ENCODE peak calls at places on chromosomes 11 and 22, in eight cellular contexts. I is pancreas, V is HCT116, R is right lobe of liver, C is SK-N-SH, M is suprapubic skin, W is foreskin keratinocyte, T is HFFc6. B is an unnamed sample.

GRCh38 chr11:45635907-45636306 is 29.5 kb downstream of the CHST1 start:
- DNase-seq in I (no peak), V (no peak), R (no peak), C (no peak), M (no peak), W (no peak), T (no peak), B (no peak)

GRCh38 chr11:76856111-76856510 is 4.6 kb upstream of the ACER3 start:
- DNase-seq in I (no peak), V (no peak), R (no peak), C (no peak), M (no peak), W (no peak), T (no peak), B (no peak)

GRCh38 chr22:37260939-37261338 is 16.9 kb upstream of the RAC2 start:
- DNase-seq in I (no peak), V (peak), R (peak), C (peak), M (no peak), W (no peak), T (peak), B (peak)

GRCh38 chr11:69569306-69570200 is 71.4 kb upstream of the CCND1 start:
- DNase-seq in I (no peak), V (no peak), R (peak), C (no peak), M (peak), W (no peak), T (no peak), B (no peak)

GRCh38 chr11:66866420-66867010 is 9.7 kb downstream of the LRFN4 start:
- DNase-seq in I (no peak), V (no peak), R (no peak), C (no peak), M (no peak), W (no peak), T (no peak), B (no peak)

GRCh38 chr11:2838676-2839075 is 46.9 kb downstream of the CDKN1C start:
- DNase-seq in I (no peak), V (no peak), R (no peak), C (no peak), M (no peak), W (no peak), T (no peak), B (no peak)

GRCh38 chr22:17786435-17787158 is 12.3 kb upstream of the BID start:
- DNase-seq in I (no peak), V (no peak), R (peak), C (no peak), M (no peak), W (no peak), T (peak), B (no peak)

GRCh38 chr11:80388536-80388935 is 947.7 kb upstream of the TENM4 start:
- DNase-seq in I (no peak), V (no peak), R (no peak), C (no peak), M (no peak), W (no peak), T (no peak), B (no peak)

GRCh38 chr11:122197055-122197987 is 81.3 kb upstream of the BLID start:
- DNase-seq in I (no peak), V (peak), R (no peak), C (no peak), M (no peak), W (peak), T (peak), B (no peak)

GRCh38 chr11:15806217-15806616 is 550.1 kb downstream of the SOX6 start:
- DNase-seq in I (no peak), V (no peak), R (no peak), C (no peak), M (no peak), W (no peak), T (no peak), B (no peak)

GRCh38 chr22:18110944-18111758 is 542 bp downstream of the TUBA8 start:
- DNase-seq in I (no peak), V (no peak), R (no peak), C (no peak), M (no peak), W (no peak), T (no peak), B (no peak)

GRCh38 chr11:75705541-75705940 is 12.1 kb upstream of the MOGAT2 start:
- DNase-seq in I (no peak), V (no peak), R (no peak), C (no peak), M (no peak), W (peak), T (no peak), B (no peak)

GRCh38 chr11:119419246-119419645 is 3.7 kb downstream of the THY1 start:
- DNase-seq in I (no peak), V (no peak), R (no peak), C (no peak), M (no peak), W (no peak), T (no peak), B (no peak)

GRCh38 chr11:127496165-127496564 is 495.6 kb upstream of the KIRREL3 start:
- DNase-seq in I (no peak), V (no peak), R (no peak), C (no peak), M (no peak), W (no peak), T (no peak), B (no peak)

GRCh38 chr11:127492025-127492424 is 491.5 kb upstream of the KIRREL3 start:
- DNase-seq in I (no peak), V (no peak), R (no peak), C (no peak), M (no peak), W (no peak), T (no peak), B (no peak)

GRCh38 chr11:127490896-127491295 is 490.3 kb upstream of the KIRREL3 start:
- DNase-seq in I (no peak), V (no peak), R (no peak), C (no peak), M (no peak), W (no peak), T (no peak), B (no peak)

GRCh38 chr11:127491589-127491988 is 491.0 kb upstream of the KIRREL3 start:
- DNase-seq in I (no peak), V (no peak), R (no peak), C (no peak), M (no peak), W (no peak), T (no peak), B (no peak)

DNA sequence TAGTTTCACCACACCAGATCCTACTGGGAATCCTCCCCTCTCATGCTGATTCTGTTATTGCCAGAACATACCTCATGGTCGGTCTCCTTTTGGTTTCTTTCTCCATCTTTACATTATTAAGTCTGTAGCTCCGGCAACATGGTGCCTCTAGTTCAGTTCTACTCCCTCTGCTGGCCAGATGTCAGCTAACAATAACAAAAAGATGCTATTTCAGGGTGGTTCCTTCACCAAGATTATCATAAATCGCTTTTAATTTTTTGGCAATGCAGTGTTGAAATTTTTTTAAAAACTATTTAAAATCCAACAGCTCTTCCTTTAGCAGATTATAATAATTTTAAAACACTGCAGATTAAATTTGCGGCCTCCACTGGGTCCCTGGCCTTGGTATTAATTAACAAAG is 492.8 kb upstream of the KIRREL3 start:
- DNase-seq in I (no peak), V (no peak), R (no peak), C (peak), M (no peak), W (no peak), T (peak), B (no peak)
- TF ChIP-seq CTCF in I (no peak), V (no peak), R (peak), C (peak), M (no peak), W (peak), T (peak), B (peak)

GRCh38 chr11:63839508-63840355 is 822 bp downstream of the MARK2 start:
- DNase-seq in I (peak), V (no peak), R (peak), C (no peak), M (peak), W (no peak), T (no peak), B (no peak)
- TF ChIP-seq CTCF in I (no peak), V (no peak), R (no peak), C (no peak), M (no peak), W (no peak), T (no peak), B (no peak)

GRCh38 chr22:26377170-26377825 is 51.8 kb upstream of the ASPHD2 start:
- DNase-seq in I (no peak), V (no peak), R (no peak), C (no peak), M (no peak), W (no peak), T (no peak), B (no peak)
- TF ChIP-seq CTCF in I (no peak), V (no peak), R (no peak), C (no peak), M (no peak), W (peak), T (no peak), B (peak)

GRCh38 chr11:1761857-1762536 is 1.7 kb downstream of the CTSD start:
- DNase-seq in I (no peak), V (no peak), R (peak), C (no peak), M (no peak), W (no peak), T (no peak), B (peak)

GRCh38 chr11:1763336-1763795 is 361 bp downstream of the CTSD start:
- DNase-seq in I (no peak), V (no peak), R (no peak), C (peak), M (no peak), W (no peak), T (no peak), B (peak)

GRCh38 chr11:1762537-1763302 is 1.0 kb downstream of the CTSD start:
- DNase-seq in I (peak), V (peak), R (peak), C (no peak), M (no peak), W (no peak), T (no peak), B (peak)

GRCh38 chr11:1765871-1766718 is 2.4 kb upstream of the CTSD start:
- DNase-seq in I (peak), V (no peak), R (peak), C (no peak), M (peak), W (no peak), T (no peak), B (peak)

DNA sequence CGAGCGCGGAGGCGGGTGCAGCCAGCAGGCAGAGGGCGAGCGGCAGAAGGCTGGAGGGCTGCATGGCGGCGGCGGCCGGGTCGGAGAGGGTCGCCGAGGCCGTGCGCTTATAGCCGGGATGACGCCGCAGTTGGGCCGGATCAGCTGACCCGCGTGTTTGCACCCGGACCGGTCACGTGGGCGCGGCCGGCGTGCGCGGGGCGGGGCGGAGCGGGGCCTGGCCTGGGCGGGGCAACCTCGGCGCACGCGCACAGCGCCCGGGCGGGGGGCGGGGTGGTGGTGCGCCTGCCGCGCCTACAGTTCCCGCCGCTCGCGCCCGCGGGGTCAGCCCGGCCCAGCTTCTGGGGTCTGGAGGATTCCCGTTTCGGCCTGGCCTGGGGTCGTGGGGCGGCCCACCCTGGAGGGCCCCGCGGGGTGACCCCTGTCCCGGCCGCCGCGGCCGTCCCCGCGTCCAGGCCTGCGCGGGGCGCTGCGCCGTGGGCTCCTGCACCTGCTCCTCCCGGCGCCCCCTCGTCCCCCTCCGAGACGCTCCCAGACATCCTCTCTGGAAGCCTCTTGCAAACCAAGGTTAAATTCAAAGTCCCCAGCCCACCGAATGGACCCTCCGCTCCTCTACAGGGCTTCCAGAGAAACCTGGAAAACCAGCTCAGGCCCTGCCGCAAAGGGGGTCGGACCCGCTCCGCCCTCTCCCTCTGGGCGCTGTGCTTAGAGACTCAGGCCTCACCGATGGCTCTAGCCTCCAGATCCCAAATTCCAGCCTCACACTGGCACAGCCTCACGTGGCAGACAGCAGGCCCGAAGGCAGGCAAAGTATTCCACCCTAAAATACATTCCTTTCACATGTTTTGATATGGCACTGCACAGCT is at the start of gene CTSD:
- DNase-seq in I (peak), V (peak), R (peak), C (peak), M (peak), W (peak), T (peak), B (peak)
- TF ChIP-seq CTCF in I (no peak), V (no peak), R (peak), C (peak), M (no peak), W (peak), T (peak), B (peak)

GRCh38 chr22:31750365-31751284 is 693 bp upstream of the PRR14L start:
- DNase-seq in I (no peak), V (no peak), R (no peak), C (no peak), M (no peak), W (no peak), T (no peak), B (no peak)

GRCh38 chr22:31748490-31748889 is 1.4 kb downstream of the PRR14L start:
- DNase-seq in I (no peak), V (no peak), R (no peak), C (no peak), M (no peak), W (no peak), T (peak), B (no peak)

GRCh38 chr22:31752096-31752847 is 1.5 kb upstream of the DEPDC5 start:
- DNase-seq in I (no peak), V (no peak), R (no peak), C (no peak), M (no peak), W (no peak), T (no peak), B (no peak)

GRCh38 chr22:31747441-31747840 is 2.5 kb downstream of the PRR14L start:
- DNase-seq in I (no peak), V (no peak), R (no peak), C (no peak), M (no peak), W (no peak), T (no peak), B (no peak)

GRCh38 chr22:31749636-31750364 is at the start of gene PRR14L:
- DNase-seq in I (peak), V (peak), R (peak), C (peak), M (peak), W (peak), T (peak), B (peak)
- TF ChIP-seq CTCF in I (no peak), V (no peak), R (no peak), C (no peak), M (no peak), W (peak), T (peak), B (peak)

B was measured in chondrocyte.